ENCODE peak calls at places on chromosomes 1 and 21, in nine cellular contexts. Q is B cell; F is iris pigment epithelial cell; Z is G401; E is CD8-positive, alpha-beta T cell; W is HuH-7; L is activated CD8-positive, alpha-beta memory T cell treated with anti-CD3 and anti-CD28 coated beads, Interleukin-2, amount 50 U/mL, for 4 hours; D is amygdala; O is M059J. X is an unnamed sample.

GRCh38 chr1:2411801-2412394 is 466 bp downstream of the PEX10 start:
- DNase-seq in L (no peak), E (no peak), D (no peak), O (peak), Q (no peak), Z (no peak), W (peak), F (no peak), X (no peak)

GRCh38 chr1:165501351-165501974 is 42.3 kb upstream of the LRRC52 start:
- DNase-seq in D (no peak), E (no peak), Q (no peak), Z (no peak), O (no peak), F (no peak), W (no peak), L (no peak), X (no peak)

GRCh38 chr1:42322577-42322976 is 12.5 kb downstream of the FOXJ3 start:
- DNase-seq in F (peak), W (no peak), D (no peak), Z (no peak), E (no peak), O (peak), L (no peak), Q (no peak), X (peak)

GRCh38 chr1:64038119-64038518 is 165.3 kb upstream of the UBE2U start:
- DNase-seq in L (no peak), F (peak), D (no peak), O (peak), W (no peak), Z (no peak), Q (no peak), E (no peak), X (no peak)

GRCh38 chr1:165592945-165593823 is 37.9 kb upstream of the MGST3 start:
- DNase-seq in F (peak), E (peak), W (peak), Z (peak), O (peak), D (peak), Q (peak), L (peak), X (peak)

GRCh38 chr1:171266930-171267329 is 18.6 kb downstream of the FMO1 start:
- DNase-seq in O (no peak), D (no peak), L (no peak), W (no peak), F (no peak), Z (no peak), E (no peak), Q (no peak), X (no peak)

GRCh38 chr1:205528887-205529825 is 24.7 kb downstream of the CDK18 start:
- DNase-seq in W (peak), D (peak), L (peak), E (peak), Q (peak), F (peak), O (peak), Z (peak), X (peak)

GRCh38 chr1:89553195-89553584 is 28.6 kb downstream of the LRRC8B start:
- DNase-seq in D (no peak), F (no peak), E (no peak), L (no peak), W (no peak), Z (no peak), O (no peak), Q (no peak), X (no peak)

GRCh38 chr1:216154063-216154462 is 269.2 kb downstream of the USH2A start:
- DNase-seq in Z (no peak), O (no peak), F (no peak), Q (no peak), E (no peak), L (no peak), W (no peak), D (no peak), X (no peak)

GRCh38 chr1:202084791-202085681 is 37.7 kb upstream of the GPR37L1 start:
- DNase-seq in O (no peak), L (no peak), Z (peak), Q (no peak), F (no peak), E (no peak), D (peak), W (peak), X (no peak)

GRCh38 chr1:206663832-206664652 is 20.7 kb upstream of the MAPKAPK2 start:
- DNase-seq in D (peak), O (peak), L (peak), W (peak), Z (peak), Q (peak), E (peak), F (peak), X (peak)

GRCh38 chr1:217661407-217661806 is 30.3 kb downstream of the SPATA17 start:
- DNase-seq in W (no peak), L (no peak), Q (no peak), F (no peak), O (no peak), D (no peak), E (no peak), Z (no peak), X (no peak)

GRCh38 chr1:47710075-47711071 is 272.5 kb downstream of the FOXD2 start:
- DNase-seq in E (peak), Z (peak), O (peak), F (peak), D (peak), Q (peak), L (peak), W (peak), X (peak)

GRCh38 chr1:160245420-160245819 is 16.9 kb downstream of the DCAF8 start:
- DNase-seq in Q (no peak), W (no peak), Z (no peak), F (no peak), O (no peak), D (no peak), L (no peak), E (no peak), X (no peak)

GRCh38 chr1:55955237-55955636 is 624.1 kb downstream of the PLPP3 start:
- DNase-seq in L (no peak), Q (no peak), Z (no peak), F (peak), O (peak), W (no peak), D (no peak), E (no peak), X (no peak)

GRCh38 chr1:194004146-194004545 is 817.7 kb upstream of the B3GALT2 start:
- DNase-seq in W (no peak), O (no peak), E (no peak), F (no peak), L (no peak), Z (no peak), D (no peak), Q (no peak), X (no peak)

GRCh38 chr21:33388188-33388587 is 15.0 kb upstream of the IFNGR2 start:
- DNase-seq in Z (no peak), E (no peak), L (no peak), F (no peak), Q (no peak), D (no peak), W (no peak), O (no peak), X (peak)

GRCh38 chr21:42320791-42321190 is 5.6 kb upstream of the TFF3 start:
- DNase-seq in O (no peak), Z (no peak), L (no peak), E (no peak), Q (no peak), F (no peak), W (no peak), D (no peak), X (no peak)

GRCh38 chr1:35505911-35506798 is 51.0 kb downstream of the KIAA0319L start:
- DNase-seq in W (no peak), F (peak), D (no peak), E (peak), Z (peak), Q (no peak), L (peak), O (peak), X (peak)

GRCh38 chr1:151720974-151721787 is at the start of gene RIIAD1:
- DNase-seq in F (peak), W (peak), L (peak), Q (peak), Z (peak), O (no peak), D (no peak), E (peak), X (no peak)

GRCh38 chr1:40310129-40310461 is 7.0 kb downstream of the COL9A2 start:
- DNase-seq in F (no peak), E (no peak), W (no peak), O (no peak), Q (no peak), Z (no peak), D (no peak), L (no peak), X (no peak)

GRCh38 chr1:228646717-228647522 is 88.4 kb upstream of the RHOU start:
- DNase-seq in D (no peak), Q (peak), Z (peak), L (peak), W (peak), E (no peak), F (peak), O (peak), X (peak)

GRCh38 chr1:179366093-179366800 is 476 bp downstream of the AXDND1 start:
- DNase-seq in Z (peak), E (no peak), W (peak), D (peak), L (no peak), O (peak), F (peak), Q (no peak), X (peak)

GRCh38 chr21:45164838-45165237 is 90.5 kb downstream of the ADARB1 start:
- DNase-seq in D (no peak), Z (no peak), W (no peak), E (no peak), O (no peak), F (no peak), Q (no peak), L (no peak), X (no peak)

GRCh38 chr1:94648225-94649007 is 106.9 kb upstream of the F3 start:
- DNase-seq in F (peak), O (peak), E (no peak), W (no peak), Q (no peak), D (no peak), Z (peak), L (no peak), X (peak)

GRCh38 chr1:224980181-224980580 is 50.7 kb downstream of the DNAH14 start:
- DNase-seq in Z (no peak), E (no peak), O (no peak), F (no peak), L (no peak), Q (no peak), W (no peak), D (no peak), X (no peak)

GRCh38 chr1:246724725-246725095 is 501 bp downstream of the SCCPDH start:
- DNase-seq in E (no peak), F (peak), L (no peak), Z (peak), Q (peak), W (peak), D (no peak), O (peak), X (peak)

GRCh38 chr1:26274801-26275425 is 5.0 kb upstream of the SH3BGRL3 start:
- DNase-seq in D (no peak), F (peak), Q (no peak), Z (no peak), L (no peak), O (peak), E (no peak), W (no peak), X (peak)

GRCh38 chr1:55828031-55828430 is 612.9 kb upstream of the USP24 start:
- DNase-seq in F (peak), W (no peak), D (no peak), E (no peak), L (no peak), Q (no peak), Z (no peak), O (peak), X (no peak)

GRCh38 chr1:235597867-235598553 is 51.6 kb downstream of the GNG4 start:
- DNase-seq in L (no peak), W (peak), Z (peak), F (peak), O (peak), E (no peak), D (no peak), Q (no peak), X (peak)

GRCh38 chr1:212651521-212651920 is 43.0 kb downstream of the ATF3 start:
- DNase-seq in Z (no peak), D (no peak), L (no peak), E (no peak), O (peak), W (no peak), Q (no peak), F (peak), X (no peak)

GRCh38 chr21:36522174-36522810 is 42.4 kb upstream of the CLDN14 start:
- DNase-seq in Z (no peak), E (no peak), W (no peak), L (no peak), D (no peak), Q (no peak), F (no peak), O (no peak), X (no peak)

GRCh38 chr1:183218981-183219621 is 33.0 kb downstream of the LAMC2 start:
- DNase-seq in Z (peak), E (peak), Q (peak), O (no peak), W (no peak), L (peak), F (no peak), D (no peak), X (no peak)

GRCh38 chr21:29888437-29888836 is 51.4 kb downstream of the GRIK1 start:
- DNase-seq in F (no peak), W (no peak), Q (no peak), O (no peak), E (no peak), L (no peak), D (no peak), Z (no peak), X (no peak)

GRCh38 chr1:200139661-200140250 is 112.2 kb downstream of the NR5A2 start:
- DNase-seq in Z (peak), E (no peak), F (peak), D (no peak), Q (peak), L (no peak), W (peak), O (peak), X (peak)

GRCh38 chr21:29005696-29006095 is 13.0 kb upstream of the LTN1 start:
- DNase-seq in L (no peak), Q (no peak), F (no peak), Z (no peak), E (no peak), O (peak), D (no peak), W (no peak), X (peak)

GRCh38 chr1:58983159-58983558 is 199.3 kb upstream of the JUN start:
- DNase-seq in Q (no peak), Z (no peak), W (no peak), L (no peak), E (no peak), O (no peak), D (no peak), F (peak), X (no peak)